ENCODE peak calls at places on chromosomes 7 and 10, in nine cellular contexts. One of them, this sample, is unnamed.
A peak's percentile ranks its signal among the peaks of the same experiment; 100 is the strongest.

GRCh38 chr10:33065111-33065510 is 107.1 kb upstream of the ITGB1 start:
- DNase-seq in lower leg skin: no peak
- DNase-seq in psoas muscle: no peak
- DNase-seq in GM12865: no peak
- DNase-seq in prostate gland: no peak
- DNase-seq in AG10803: no peak
- DNase-seq in tibial artery: no peak
- DNase-seq in PC-9: no peak
- DNase-seq in fibroblast of lung: no peak
- DNase-seq in this sample: no peak

GRCh38 chr7:72362246-72362645 is 49.9 kb downstream of the CALN1 start:
- DNase-seq in fibroblast of lung: no peak
- DNase-seq in GM12865: no peak
- DNase-seq in PC-9: no peak
- DNase-seq in tibial artery: no peak
- DNase-seq in prostate gland: no peak
- DNase-seq in AG10803: no peak
- DNase-seq in psoas muscle: no peak
- DNase-seq in lower leg skin: no peak
- DNase-seq in this sample: no peak

GRCh38 chr10:71426058-71426605 is 29.4 kb downstream of the CDH23 start:
- DNase-seq in GM12865: no peak
- DNase-seq in lower leg skin: no peak
- DNase-seq in tibial artery: no peak
- DNase-seq in psoas muscle: no peak
- DNase-seq in prostate gland: no peak
- DNase-seq in PC-9: no peak
- DNase-seq in AG10803: no peak
- DNase-seq in fibroblast of lung: no peak
- DNase-seq in this sample: no peak

GRCh38 chr10:63375458-63375857 is 90.3 kb downstream of the JMJD1C start:
- DNase-seq in AG10803: no peak
- DNase-seq in lower leg skin: no peak
- DNase-seq in tibial artery: no peak
- DNase-seq in prostate gland: no peak
- DNase-seq in psoas muscle: no peak
- DNase-seq in PC-9: no peak
- DNase-seq in fibroblast of lung: no peak
- DNase-seq in GM12865: no peak
- DNase-seq in this sample: no peak

GRCh38 chr10:105241254-105241653 is 600.2 kb downstream of the SORCS3 start:
- DNase-seq in psoas muscle: no peak
- DNase-seq in GM12865: no peak
- DNase-seq in AG10803: no peak
- DNase-seq in prostate gland: no peak
- DNase-seq in PC-9: no peak
- DNase-seq in tibial artery: no peak
- DNase-seq in fibroblast of lung: no peak
- DNase-seq in lower leg skin: no peak
- DNase-seq in this sample: no peak

GRCh38 chr7:26085771-26086170 is 66.2 kb upstream of the NFE2L3 start:
- DNase-seq in lower leg skin: no peak
- DNase-seq in PC-9: no peak
- DNase-seq in AG10803: no peak
- DNase-seq in GM12865: no peak
- DNase-seq in tibial artery: no peak
- DNase-seq in prostate gland: no peak
- DNase-seq in fibroblast of lung: no peak
- DNase-seq in psoas muscle: no peak
- DNase-seq in this sample: no peak

GRCh38 chr10:97685395-97685958 is 1.6 kb downstream of the AVPI1 start:
- DNase-seq in prostate gland: no peak
- DNase-seq in fibroblast of lung: peak; percentile 12
- DNase-seq in lower leg skin: peak; percentile 49
- DNase-seq in psoas muscle: no peak
- DNase-seq in tibial artery: no peak
- DNase-seq in AG10803: no peak
- DNase-seq in GM12865: no peak
- DNase-seq in PC-9: peak; percentile 63
- DNase-seq in this sample: no peak

GRCh38 chr10:24703700-24704099 is 20.0 kb downstream of the ARHGAP21 start:
- DNase-seq in tibial artery: no peak
- DNase-seq in psoas muscle: no peak
- DNase-seq in lower leg skin: no peak
- DNase-seq in prostate gland: no peak
- DNase-seq in AG10803: peak; percentile 92
- DNase-seq in fibroblast of lung: peak; percentile 76
- DNase-seq in PC-9: no peak
- DNase-seq in GM12865: no peak
- DNase-seq in this sample: no peak

GRCh38 chr10:71436268-71436922 is 39.7 kb downstream of the CDH23 start:
- DNase-seq in fibroblast of lung: no peak
- DNase-seq in PC-9: no peak
- DNase-seq in GM12865: no peak
- DNase-seq in psoas muscle: no peak
- DNase-seq in AG10803: no peak
- DNase-seq in lower leg skin: no peak
- DNase-seq in prostate gland: no peak
- DNase-seq in tibial artery: no peak
- DNase-seq in this sample: no peak

GRCh38 chr7:29035044-29035740 is 77.1 kb upstream of the TRIL start:
- DNase-seq in psoas muscle: peak; percentile 25
- DNase-seq in lower leg skin: peak; percentile 49
- DNase-seq in prostate gland: no peak
- DNase-seq in GM12865: peak; percentile 28
- DNase-seq in PC-9: peak; percentile 92
- DNase-seq in tibial artery: no peak
- DNase-seq in AG10803: peak; percentile 68
- DNase-seq in fibroblast of lung: peak; percentile 95
- DNase-seq in this sample: no peak

GRCh38 chr10:48215148-48215982 is 59.1 kb downstream of the FRMPD2 start:
- DNase-seq in PC-9: peak; percentile 54
- DNase-seq in AG10803: peak; percentile 22
- DNase-seq in lower leg skin: no peak
- DNase-seq in tibial artery: no peak
- DNase-seq in GM12865: peak; percentile 77
- DNase-seq in psoas muscle: no peak
- DNase-seq in prostate gland: peak; percentile 41
- DNase-seq in fibroblast of lung: peak; percentile 17
- DNase-seq in this sample: peak; percentile 28

GRCh38 chr10:30637881-30638467 is 8.4 kb upstream of the LYZL2 start:
- DNase-seq in AG10803: peak; percentile 86
- DNase-seq in GM12865: no peak
- DNase-seq in prostate gland: no peak
- DNase-seq in fibroblast of lung: peak; percentile 94
- DNase-seq in lower leg skin: no peak
- DNase-seq in PC-9: peak; percentile 85
- DNase-seq in psoas muscle: no peak
- DNase-seq in tibial artery: no peak
- DNase-seq in this sample: no peak

GRCh38 chr10:114874827-114875541 is 53.4 kb downstream of the FHIP2A start:
- DNase-seq in prostate gland: no peak
- DNase-seq in AG10803: peak; percentile 39
- DNase-seq in GM12865: peak; percentile 42
- DNase-seq in PC-9: no peak
- DNase-seq in tibial artery: no peak
- DNase-seq in fibroblast of lung: peak; percentile 67
- DNase-seq in psoas muscle: no peak
- DNase-seq in lower leg skin: no peak
- DNase-seq in this sample: no peak

GRCh38 chr10:2623675-2624274 is 443.6 kb upstream of the PFKP start:
- DNase-seq in PC-9: no peak
- DNase-seq in AG10803: no peak
- DNase-seq in psoas muscle: no peak
- DNase-seq in prostate gland: no peak
- DNase-seq in lower leg skin: no peak
- DNase-seq in GM12865: no peak
- DNase-seq in tibial artery: no peak
- DNase-seq in fibroblast of lung: no peak
- DNase-seq in this sample: no peak

GRCh38 chr7:97187067-97187466 is 69.6 kb downstream of the SDHAF3 start:
- DNase-seq in tibial artery: no peak
- DNase-seq in lower leg skin: no peak
- DNase-seq in fibroblast of lung: peak; percentile 52
- DNase-seq in psoas muscle: no peak
- DNase-seq in AG10803: peak; percentile 67
- DNase-seq in PC-9: no peak
- DNase-seq in prostate gland: no peak
- DNase-seq in GM12865: no peak
- DNase-seq in this sample: no peak

GRCh38 chr10:114603943-114604342 is 54.1 kb downstream of the ABLIM1 start:
- DNase-seq in prostate gland: no peak
- DNase-seq in tibial artery: no peak
- DNase-seq in AG10803: no peak
- DNase-seq in psoas muscle: no peak
- DNase-seq in GM12865: peak; percentile 7
- DNase-seq in fibroblast of lung: peak; percentile 67
- DNase-seq in PC-9: peak; percentile 81
- DNase-seq in lower leg skin: no peak
- DNase-seq in this sample: peak; percentile 68

GRCh38 chr10:13734151-13734550 is 147.4 kb downstream of the PRPF18 start:
- DNase-seq in fibroblast of lung: no peak
- DNase-seq in lower leg skin: no peak
- DNase-seq in prostate gland: no peak
- DNase-seq in tibial artery: no peak
- DNase-seq in GM12865: no peak
- DNase-seq in psoas muscle: no peak
- DNase-seq in AG10803: no peak
- DNase-seq in PC-9: no peak
- DNase-seq in this sample: no peak

GRCh38 chr7:5223646-5224340 is 33.8 kb downstream of the WIPI2 start:
- DNase-seq in fibroblast of lung: no peak
- DNase-seq in PC-9: no peak
- DNase-seq in prostate gland: no peak
- DNase-seq in lower leg skin: no peak
- DNase-seq in psoas muscle: no peak
- DNase-seq in tibial artery: peak; percentile 53
- DNase-seq in AG10803: no peak
- DNase-seq in GM12865: no peak
- DNase-seq in this sample: no peak

GRCh38 chr10:2201534-2202104 is 464.3 kb upstream of the ADARB2 start:
- DNase-seq in prostate gland: no peak
- DNase-seq in tibial artery: no peak
- DNase-seq in fibroblast of lung: no peak
- DNase-seq in AG10803: no peak
- DNase-seq in psoas muscle: no peak
- DNase-seq in lower leg skin: no peak
- DNase-seq in GM12865: no peak
- DNase-seq in PC-9: no peak
- DNase-seq in this sample: no peak

GRCh38 chr7:69109131-69109740 is 489.0 kb upstream of the AUTS2 start:
- DNase-seq in PC-9: no peak
- DNase-seq in fibroblast of lung: peak; percentile 15
- DNase-seq in lower leg skin: no peak
- DNase-seq in GM12865: no peak
- DNase-seq in tibial artery: no peak
- DNase-seq in AG10803: no peak
- DNase-seq in psoas muscle: no peak
- DNase-seq in prostate gland: no peak
- DNase-seq in this sample: no peak

GRCh38 chr7:147605326-147605725 is 985.2 kb upstream of the C7orf33 start:
- DNase-seq in psoas muscle: no peak
- DNase-seq in PC-9: no peak
- DNase-seq in tibial artery: no peak
- DNase-seq in lower leg skin: no peak
- DNase-seq in AG10803: no peak
- DNase-seq in GM12865: no peak
- DNase-seq in prostate gland: no peak
- DNase-seq in fibroblast of lung: no peak
- DNase-seq in this sample: no peak

GRCh38 chr7:22561356-22561755 is 61.4 kb upstream of the STEAP1B start:
- DNase-seq in AG10803: peak; percentile 100
- DNase-seq in lower leg skin: peak; percentile 77
- DNase-seq in PC-9: peak; percentile 97
- DNase-seq in prostate gland: no peak
- DNase-seq in tibial artery: peak; percentile 92
- DNase-seq in fibroblast of lung: peak; percentile 100
- DNase-seq in GM12865: no peak
- DNase-seq in psoas muscle: peak; percentile 84
- DNase-seq in this sample: no peak

GRCh38 chr7:77284005-77284404 is 84.4 kb upstream of the FGL2 start:
- DNase-seq in lower leg skin: no peak
- DNase-seq in GM12865: no peak
- DNase-seq in tibial artery: no peak
- DNase-seq in AG10803: no peak
- DNase-seq in PC-9: no peak
- DNase-seq in fibroblast of lung: no peak
- DNase-seq in psoas muscle: no peak
- DNase-seq in prostate gland: no peak
- DNase-seq in this sample: no peak
- H3K4me3 ChIP-seq in lower leg skin: no peak overlapping the region
- H3K4me3 ChIP-seq in GM12865: no peak overlapping the region
- H3K4me3 ChIP-seq in tibial artery: no peak overlapping the region
- H3K4me3 ChIP-seq in AG10803: no peak overlapping the region
- H3K4me3 ChIP-seq in PC-9: no peak overlapping the region
- H3K4me3 ChIP-seq in fibroblast of lung: no peak overlapping the region
- H3K4me3 ChIP-seq in psoas muscle: no peak overlapping the region
- H3K4me3 ChIP-seq in prostate gland: no peak overlapping the region
- H3K4me3 ChIP-seq in this sample: no peak overlapping the region

GRCh38 chr7:151116603-151117002 is 30.3 kb downstream of the AGAP3 start:
- DNase-seq in psoas muscle: no peak
- DNase-seq in lower leg skin: no peak
- DNase-seq in tibial artery: no peak
- DNase-seq in fibroblast of lung: no peak
- DNase-seq in GM12865: no peak
- DNase-seq in AG10803: no peak
- DNase-seq in prostate gland: no peak
- DNase-seq in PC-9: no peak
- DNase-seq in this sample: no peak
- H3K4me3 ChIP-seq in psoas muscle: no peak overlapping the region
- H3K4me3 ChIP-seq in lower leg skin: no peak overlapping the region
- H3K4me3 ChIP-seq in tibial artery: no peak overlapping the region
- H3K4me3 ChIP-seq in fibroblast of lung: no peak overlapping the region
- H3K4me3 ChIP-seq in GM12865: no peak overlapping the region
- H3K4me3 ChIP-seq in AG10803: no peak overlapping the region
- H3K4me3 ChIP-seq in prostate gland: peak overlapping the region; percentile 24
- H3K4me3 ChIP-seq in PC-9: no peak overlapping the region
- H3K4me3 ChIP-seq in this sample: peak overlapping the region; percentile 50

DNA sequence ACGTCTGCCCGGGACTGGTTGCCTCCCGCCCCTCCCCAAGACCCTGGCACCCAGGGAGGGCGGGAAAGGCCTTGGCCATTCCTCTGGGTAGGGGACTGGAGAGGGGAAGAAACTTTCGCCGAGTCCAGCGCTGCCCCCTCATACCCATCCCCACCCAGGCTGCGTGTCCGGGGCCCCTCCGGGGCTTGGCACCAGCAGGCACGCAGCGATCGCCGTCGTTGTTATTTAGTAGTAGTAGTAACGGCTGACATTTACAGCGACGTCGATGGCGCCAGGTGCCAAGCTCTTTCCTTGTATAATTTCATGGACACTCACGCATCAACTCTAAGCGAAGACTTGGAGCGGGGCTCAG is 3.3 kb upstream of the PDGFA start:
- DNase-seq in lower leg skin: no peak
- DNase-seq in psoas muscle: no peak
- DNase-seq in AG10803: no peak
- DNase-seq in tibial artery: no peak
- DNase-seq in GM12865: no peak
- DNase-seq in fibroblast of lung: no peak
- DNase-seq in prostate gland: no peak
- DNase-seq in PC-9: no peak
- DNase-seq in this sample: no peak
- H3K4me3 ChIP-seq in lower leg skin: no peak overlapping the region
- H3K4me3 ChIP-seq in psoas muscle: peak overlapping the region; percentile 63
- H3K4me3 ChIP-seq in AG10803: no peak overlapping the region
- H3K4me3 ChIP-seq in tibial artery: peak overlapping the region; percentile 47
- H3K4me3 ChIP-seq in GM12865: no peak overlapping the region
- H3K4me3 ChIP-seq in fibroblast of lung: no peak overlapping the region
- H3K4me3 ChIP-seq in prostate gland: peak overlapping the region; percentile 31
- H3K4me3 ChIP-seq in PC-9: no peak overlapping the region
- H3K4me3 ChIP-seq in this sample: no peak overlapping the region

GRCh38 chr10:132187421-132188138 is 832 bp downstream of the DPYSL4 start:
- DNase-seq in fibroblast of lung: no peak
- DNase-seq in AG10803: no peak
- DNase-seq in prostate gland: no peak
- DNase-seq in psoas muscle: no peak
- DNase-seq in GM12865: no peak
- DNase-seq in tibial artery: no peak
- DNase-seq in lower leg skin: no peak
- DNase-seq in PC-9: no peak
- DNase-seq in this sample: no peak
- H3K4me3 ChIP-seq in fibroblast of lung: peak overlapping the region; percentile 56
- H3K4me3 ChIP-seq in AG10803: peak overlapping the region; percentile 57
- H3K4me3 ChIP-seq in prostate gland: peak overlapping the region; percentile 29
- H3K4me3 ChIP-seq in psoas muscle: peak overlapping the region; percentile 53
- H3K4me3 ChIP-seq in GM12865: no peak overlapping the region
- H3K4me3 ChIP-seq in tibial artery: peak overlapping the region; percentile 24
- H3K4me3 ChIP-seq in lower leg skin: no peak overlapping the region
- H3K4me3 ChIP-seq in PC-9: no peak overlapping the region
- H3K4me3 ChIP-seq in this sample: no peak overlapping the region

This sample was measured in Jurkat, Clone E6-1.